ENCODE peak calls at places on chromosomes 3 and 15, in six cellular contexts. F, H, Z, S, Y and M are unnamed samples.

GRCh38 chr15:39699531-39700110 is 83.0 kb downstream of the FSIP1 start:
- DNase-seq in Y (no peak), Z (no peak), S (no peak), H (no peak), F (no peak), M (no peak)

GRCh38 chr15:90001683-90002427 is 731 bp downstream of the ZNF710 start:
- DNase-seq in F (no peak), S (peak; percentile 61), H (peak; percentile 80), Y (peak; percentile 61), Z (peak; percentile 79), M (peak; percentile 36)

GRCh38 chr3:153980252-153980590 is 141.0 kb upstream of the ARHGEF26 start:
- DNase-seq in F (no peak), Y (no peak), S (no peak), Z (no peak), H (no peak), M (no peak)

GRCh38 chr3:46705022-46705530 is 3.9 kb downstream of the TMIE start:
- DNase-seq in F (peak; percentile 48), Y (peak; percentile 58), H (peak; percentile 84), Z (peak; percentile 63), S (peak; percentile 28), M (peak; percentile 29)

GRCh38 chr3:24683511-24684384 is 189.1 kb upstream of the THRB start:
- DNase-seq in F (no peak), S (no peak), H (no peak), Y (peak; percentile 29), Z (no peak), M (no peak)

GRCh38 chr3:154214320-154214719 is 93.1 kb downstream of the ARHGEF26 start:
- DNase-seq in H (no peak), Y (no peak), F (no peak), Z (no peak), S (no peak), M (no peak)

GRCh38 chr3:105513886-105514285 is 147.2 kb downstream of the ALCAM start:
- DNase-seq in S (no peak), Z (no peak), H (no peak), F (no peak), Y (no peak), M (no peak)

GRCh38 chr3:8650583-8651416 is 6.2 kb upstream of the SSUH2 start:
- DNase-seq in Z (no peak), H (no peak), F (no peak), Y (no peak), S (no peak), M (no peak)

GRCh38 chr3:29286841-29287240 is 6.0 kb downstream of the RBMS3 start:
- DNase-seq in Z (no peak), S (no peak), H (no peak), F (no peak), Y (peak; percentile 13), M (no peak)

GRCh38 chr3:130260821-130261402 is 84.6 kb upstream of the COL6A5 start:
- DNase-seq in H (no peak), F (no peak), Y (no peak), S (no peak), Z (no peak), M (no peak)

GRCh38 chr3:62277470-62277869 is 95.9 kb downstream of the FEZF2 start:
- DNase-seq in Z (no peak), F (no peak), S (no peak), Y (no peak), H (no peak), M (no peak)

GRCh38 chr15:50883903-50884302 is 24.6 kb upstream of the AP4E1 start:
- DNase-seq in F (no peak), Y (no peak), S (peak; percentile 89), Z (peak; percentile 42), H (no peak), M (peak; percentile 30)

GRCh38 chr3:49607796-49608195 is 53.5 kb downstream of the BSN start:
- DNase-seq in Y (peak; percentile 6), Z (no peak), S (no peak), F (no peak), H (no peak), M (no peak)